ENCODE peak calls at places on chromosome 7, in five cellular contexts. K is CD4-positive, alpha-beta T cell; I is progenitor cell of endocrine pancreas; Q is WERI-Rb-1; B is tibial artery. N is an unnamed sample.

GRCh38 chr7:1440620-1441019 is 18.6 kb downstream of the MICALL2 start:
- DNase-seq in K (no peak), I (no peak), Q (no peak), B (no peak), N (no peak)

GRCh38 chr7:138170959-138171703 is 94.9 kb downstream of the AKR1D1 start:
- DNase-seq in K (no peak), I (no peak), Q (no peak), B (no peak), N (no peak)

GRCh38 chr7:82105463-82105862 is 335.6 kb upstream of the HGF start:
- DNase-seq in K (no peak), I (no peak), Q (no peak), B (no peak), N (no peak)

GRCh38 chr7:84336303-84336702 is 141.7 kb upstream of the SEMA3A start:
- DNase-seq in K (no peak), I (no peak), Q (no peak), B (no peak), N (no peak)

GRCh38 chr7:95246935-95247370 is 77.4 kb downstream of the PON1 start:
- DNase-seq in K (no peak), I (peak; percentile 35), Q (peak; percentile 67), B (no peak), N (no peak)

GRCh38 chr7:82339958-82340357 is 103.6 kb downstream of the CACNA2D1 start:
- DNase-seq in K (no peak), I (no peak), Q (no peak), B (no peak), N (no peak)

GRCh38 chr7:128881458-128882125 is 18.9 kb downstream of the ATP6V1F start:
- DNase-seq in K (no peak), I (no peak), Q (no peak), B (no peak), N (no peak)

GRCh38 chr7:5222861-5223411 is 32.9 kb downstream of the WIPI2 start:
- DNase-seq in K (no peak), I (peak; percentile 37), Q (no peak), B (peak; percentile 52), N (no peak)

GRCh38 chr7:7329321-7329720 is 147.0 kb downstream of the C1GALT1 start:
- DNase-seq in K (no peak), I (no peak), Q (peak; percentile 76), B (no peak), N (no peak)

GRCh38 chr7:30476401-30477145 is 2.0 kb downstream of the NOD1 start:
- DNase-seq in K (no peak), I (no peak), Q (no peak), B (no peak), N (no peak)

GRCh38 chr7:131502810-131503545 is 53.5 kb downstream of the PODXL start:
- DNase-seq in K (no peak), I (no peak), Q (peak; percentile 53), B (no peak), N (no peak)

GRCh38 chr7:105655901-105656380 is 74.6 kb upstream of the EFCAB10 start:
- DNase-seq in K (no peak), I (no peak), Q (no peak), B (no peak), N (no peak)

GRCh38 chr7:101820703-101821102 is 3.3 kb downstream of the CUX1 start:
- DNase-seq in K (no peak), I (no peak), Q (no peak), B (no peak), N (no peak)

GRCh38 chr7:78704504-78704903 is 749.0 kb downstream of the MAGI2 start:
- DNase-seq in K (no peak), I (no peak), Q (no peak), B (no peak), N (no peak)

GRCh38 chr7:147674705-147675104 is 915.9 kb upstream of the C7orf33 start:
- DNase-seq in K (no peak), I (no peak), Q (no peak), B (no peak), N (no peak)

GRCh38 chr7:142855756-142856564 is 1.1 kb downstream of the EPHB6 start:
- DNase-seq in K (no peak), I (no peak), Q (no peak), B (peak; percentile 91), N (no peak)

GRCh38 chr7:94449151-94449725 is 54.5 kb downstream of the COL1A2 start:
- DNase-seq in K (no peak), I (no peak), Q (no peak), B (no peak), N (no peak)

GRCh38 chr7:111274882-111275281 is 184.0 kb downstream of the LRRN3 start:
- DNase-seq in K (no peak), I (no peak), Q (no peak), B (no peak), N (no peak)

GRCh38 chr7:38281211-38281610 is 7.8 kb upstream of the TARP start:
- DNase-seq in K (no peak), I (no peak), Q (no peak), B (no peak), N (no peak)

GRCh38 chr7:105934577-105935185 is 28.4 kb upstream of the CDHR3 start:
- DNase-seq in K (no peak), I (peak; percentile 18), Q (peak; percentile 61), B (no peak), N (no peak)

GRCh38 chr7:19491821-19492452 is 216.9 kb downstream of the POLR1F start:
- DNase-seq in K (no peak), I (no peak), Q (no peak), B (no peak), N (no peak)

GRCh38 chr7:27873981-27874957 is 134.3 kb downstream of the TAX1BP1 start:
- DNase-seq in K (no peak), I (no peak), Q (no peak), B (peak; percentile 87), N (no peak)

GRCh38 chr7:157539521-157539920 is 202.7 kb downstream of the DNAJB6 start:
- DNase-seq in K (no peak), I (no peak), Q (no peak), B (no peak), N (peak; percentile 20)

GRCh38 chr7:91557789-91558396 is 293.7 kb downstream of the FZD1 start:
- DNase-seq in K (no peak), I (no peak), Q (no peak), B (no peak), N (no peak)

GRCh38 chr7:44959433-44959951 is 19.3 kb downstream of the MYO1G start:
- DNase-seq in K (no peak), I (no peak), Q (no peak), B (peak; percentile 29), N (no peak)

GRCh38 chr7:111433426-111433825 is 128.9 kb downstream of the IMMP2L start:
- DNase-seq in K (no peak), I (no peak), Q (no peak), B (no peak), N (no peak)

GRCh38 chr7:151361193-151361959 is 19.8 kb downstream of the NUB1 start:
- DNase-seq in K (no peak), I (no peak), Q (no peak), B (no peak), N (no peak)

GRCh38 chr7:112267944-112268691 is 61.6 kb downstream of the ZNF277 start:
- DNase-seq in K (no peak), I (no peak), Q (no peak), B (no peak), N (no peak)

GRCh38 chr7:69739906-69740545 is 141.8 kb downstream of the AUTS2 start:
- DNase-seq in K (no peak), I (no peak), Q (peak; percentile 34), B (no peak), N (no peak)

GRCh38 chr7:144668503-144668902 is 167.3 kb downstream of the TPK1 start:
- DNase-seq in K (no peak), I (no peak), Q (no peak), B (no peak), N (no peak)

GRCh38 chr7:144671429-144671828 is 164.4 kb downstream of the TPK1 start:
- DNase-seq in K (no peak), I (no peak), Q (peak; percentile 21), B (no peak), N (no peak)

GRCh38 chr7:144672869-144673268 is 163.0 kb downstream of the TPK1 start:
- DNase-seq in K (no peak), I (no peak), Q (no peak), B (no peak), N (no peak)

GRCh38 chr7:144674550-144674949 is 161.3 kb downstream of the TPK1 start:
- DNase-seq in K (no peak), I (no peak), Q (no peak), B (no peak), N (no peak)

GRCh38 chr7:144670251-144670650 is 165.6 kb downstream of the TPK1 start:
- DNase-seq in K (no peak), I (no peak), Q (no peak), B (no peak), N (no peak)
- TF ChIP-seq CTCF in K (peak; percentile 34), I (no peak), Q (no peak), B (no peak), N (peak; percentile 21)

DNA sequence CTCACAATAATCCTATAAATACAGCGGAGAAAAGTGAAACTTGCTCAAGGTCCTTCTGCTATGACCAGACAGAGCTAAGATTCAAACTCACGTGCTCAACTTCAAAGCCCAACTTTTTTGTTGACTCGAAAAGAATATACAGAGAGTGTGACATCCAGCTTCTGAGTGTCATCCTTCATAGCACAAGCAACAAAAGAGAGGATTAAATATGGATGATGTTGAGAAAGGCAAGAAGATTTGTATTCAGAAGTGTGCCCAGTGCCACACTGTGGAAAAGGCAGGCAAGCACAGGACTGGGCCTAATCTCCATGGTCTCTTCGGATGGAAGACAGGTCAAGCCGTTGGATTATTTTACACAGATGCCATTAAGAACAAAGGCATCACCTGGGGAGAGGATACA is 2.1 kb upstream of the FAM3C start:
- DNase-seq in K (no peak), I (no peak), Q (peak; percentile 30), B (no peak), N (no peak)
- TF ChIP-seq CTCF in K (no peak), I (no peak), Q (peak; percentile 38), B (no peak), N (no peak)

GRCh38 chr7:32891046-32891799 is at the start of gene KBTBD2:
- DNase-seq in K (peak; percentile 79), I (peak; percentile 65), Q (peak; percentile 91), B (peak; percentile 91), N (peak; percentile 77)
- TF ChIP-seq CTCF in K (no peak), I (no peak), Q (no peak), B (no peak), N (no peak)

DNA sequence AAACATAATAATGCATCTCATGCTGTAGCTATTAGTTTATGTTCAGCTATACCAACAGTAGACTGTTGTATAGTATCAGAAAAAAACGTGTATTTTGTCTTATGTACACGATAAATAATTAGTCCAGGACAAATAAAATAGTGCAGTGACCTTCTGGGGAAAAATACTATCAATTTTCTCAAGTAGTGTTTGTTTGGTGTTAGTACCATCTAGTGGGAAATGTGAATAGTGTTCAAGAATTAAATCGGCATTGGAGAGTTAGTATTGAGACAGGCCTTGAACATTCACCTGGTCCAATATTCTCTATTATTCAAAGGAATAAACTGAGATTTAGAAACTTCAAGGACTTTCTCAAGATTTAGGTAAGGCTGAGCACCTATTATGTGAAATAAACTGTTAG is 21.7 kb upstream of the OR2A5 start:
- DNase-seq in K (no peak), I (no peak), Q (no peak), B (no peak), N (no peak)
- TF ChIP-seq CTCF in K (no peak), I (peak; percentile 69), Q (no peak), B (peak; percentile 52), N (no peak)

GRCh38 chr7:88967432-88967831 is 171.9 kb upstream of the TEX47 start:
- DNase-seq in K (no peak), I (no peak), Q (no peak), B (no peak), N (no peak)
- TF ChIP-seq CTCF in K (no peak), I (no peak), Q (no peak), B (no peak), N (no peak)

N was measured in CD14-positive monocyte.